ENCODE peak calls at places on chromosomes 3 and 15, in seven cellular contexts. J is stromal cell of bone marrow; R is activated CD4-positive, CD25-positive, alpha-beta regulatory T cell; C is right atrium auricular region; F is activated effector memory CD4-positive, alpha-beta T cell treated with Interleukin-2 at 50 U/mL for 16 hours; Q is NCI-H446; V is CD4-positive, alpha-beta memory T cell. A is an unnamed sample.

GRCh38 chr3:109903100-109903499 is 565.8 kb upstream of the DPPA4 start:
- DNase-seq in J (no peak), R (no peak), C (no peak), F (no peak), Q (no peak), V (no peak), A (no peak)

GRCh38 chr3:17820704-17821103 is 78.3 kb upstream of the TBC1D5 start:
- DNase-seq in J (no peak), R (no peak), C (no peak), F (no peak), Q (no peak), V (no peak), A (no peak)

GRCh38 chr3:145355175-145355574 is 805.8 kb downstream of the PLOD2 start:
- DNase-seq in J (no peak), R (no peak), C (no peak), F (no peak), Q (no peak), V (no peak), A (no peak)

GRCh38 chr15:32965897-32966296 is 228.6 kb downstream of the FMN1 start:
- DNase-seq in J (no peak), R (no peak), C (no peak), F (no peak), Q (no peak), V (no peak), A (no peak)

GRCh38 chr3:36401056-36401455 is 20.8 kb downstream of the STAC start:
- DNase-seq in J (no peak), R (no peak), C (no peak), F (no peak), Q (peak), V (no peak), A (no peak)

GRCh38 chr3:123773681-123774431 is 110.3 kb downstream of the MYLK start:
- DNase-seq in J (peak), R (no peak), C (no peak), F (no peak), Q (peak), V (no peak), A (no peak)

GRCh38 chr3:172616061-172616461 is 92.8 kb upstream of the TNFSF10 start:
- DNase-seq in J (no peak), R (no peak), C (no peak), F (no peak), Q (no peak), V (peak), A (no peak)

GRCh38 chr15:63226966-63227401 is 37.6 kb downstream of the RAB8B start:
- DNase-seq in J (no peak), R (no peak), C (no peak), F (no peak), Q (no peak), V (no peak), A (no peak)

GRCh38 chr3:186640473-186640818 is 247 bp downstream of the FETUB start:
- DNase-seq in J (peak), R (no peak), C (no peak), F (no peak), Q (peak), V (no peak), A (no peak)

GRCh38 chr3:102974333-102974732 is 539.5 kb downstream of the ZPLD1 start:
- DNase-seq in J (no peak), R (no peak), C (no peak), F (no peak), Q (no peak), V (no peak), A (no peak)

GRCh38 chr15:52422001-52422400 is 106.7 kb downstream of the MYO5A start:
- DNase-seq in J (no peak), R (no peak), C (no peak), F (no peak), Q (no peak), V (no peak), A (no peak)

GRCh38 chr3:12885585-12885934 is 44.2 kb upstream of the RPL32 start:
- DNase-seq in J (no peak), R (no peak), C (no peak), F (no peak), Q (no peak), V (no peak), A (no peak)

GRCh38 chr3:171044828-171045793 is 18.6 kb upstream of the SLC2A2 start:
- DNase-seq in J (peak), R (no peak), C (no peak), F (no peak), Q (peak), V (no peak), A (no peak)

GRCh38 chr3:77014236-77014635 is 25.7 kb upstream of the ROBO2 start:
- DNase-seq in J (no peak), R (no peak), C (no peak), F (no peak), Q (no peak), V (no peak), A (no peak)

A was measured in ureter.